ENCODE peak calls at places on chromosomes 3 and 15, in nine cellular contexts. R is CD4-positive, alpha-beta T cell; Q is cardiac fibroblast; F is activated naive CD4-positive, alpha-beta T cell treated with anti-CD3 and anti-CD28 coated beads for 36 hours; X is foreskin fibroblast; W is hippocampal formation; M is GM23338; L is H54; Y is activated CD4-positive, alpha-beta T cell treated with anti-CD3 and anti-CD28 coated beads, Interleukin-2, amount 50 U/mL, for 4 hours. U is an unnamed sample.

GRCh38 chr3:16866447-16867025 is 18.2 kb upstream of the PLCL2 start:
- DNase-seq in X (no peak), L (no peak), Q (no peak), M (no peak), R (no peak), Y (no peak), F (no peak), W (no peak), U (no peak)

GRCh38 chr3:129326591-129326990 is 47.9 kb downstream of the HMCES start:
- DNase-seq in W (no peak), L (no peak), Y (no peak), R (no peak), X (no peak), M (no peak), F (no peak), Q (no peak), U (no peak)

GRCh38 chr15:63234479-63234878 is 42.9 kb upstream of the APH1B start:
- DNase-seq in L (no peak), M (peak), R (no peak), Q (peak), Y (no peak), X (no peak), W (peak), F (no peak), U (no peak)

GRCh38 chr3:17672506-17672905 is 69.9 kb downstream of the TBC1D5 start:
- DNase-seq in Y (no peak), L (no peak), M (no peak), R (no peak), W (no peak), X (no peak), Q (peak), F (no peak), U (no peak)

GRCh38 chr3:107574650-107575049 is 51.9 kb downstream of the BBX start:
- DNase-seq in R (no peak), F (peak), W (no peak), Y (no peak), Q (peak), X (peak), M (peak), L (peak), U (no peak)

GRCh38 chr3:13344663-13345062 is 75.5 kb downstream of the NUP210 start:
- DNase-seq in M (no peak), W (no peak), Y (no peak), R (no peak), X (no peak), Q (no peak), L (no peak), F (no peak), U (no peak)

GRCh38 chr3:128424508-128425069 is 42.1 kb downstream of the DNAJB8 start:
- DNase-seq in W (no peak), Y (no peak), F (no peak), M (no peak), Q (peak), R (no peak), X (peak), L (peak), U (no peak)

GRCh38 chr3:16216373-16216935 is 42.0 kb downstream of the GALNT15 start:
- DNase-seq in Q (no peak), X (no peak), M (no peak), L (no peak), Y (no peak), F (no peak), R (no peak), W (no peak), U (no peak)

GRCh38 chr3:99753268-99753975 is 64.2 kb upstream of the CMSS1 start:
- DNase-seq in F (peak), Y (no peak), M (peak), W (peak), Q (peak), L (peak), R (no peak), X (peak), U (peak)

GRCh38 chr15:58535894-58536293 is 104.1 kb downstream of the LIPC start:
- DNase-seq in R (no peak), M (no peak), F (no peak), Q (no peak), W (no peak), L (no peak), X (no peak), Y (no peak), U (no peak)

GRCh38 chr15:64740361-64741170 is 34.8 kb downstream of the RBPMS2 start:
- DNase-seq in M (no peak), Q (peak), L (peak), Y (no peak), X (peak), R (no peak), W (no peak), F (no peak), U (peak)

GRCh38 chr3:24598691-24599090 is 104.0 kb upstream of the THRB start:
- DNase-seq in F (no peak), Y (no peak), Q (peak), X (no peak), L (no peak), W (no peak), R (no peak), M (peak), U (no peak)

GRCh38 chr3:56825579-56826438 is 24.1 kb upstream of the ARHGEF3 start:
- DNase-seq in F (no peak), M (no peak), Q (peak), X (no peak), W (no peak), R (no peak), Y (no peak), L (no peak), U (no peak)

GRCh38 chr15:72033711-72034110 is 84.2 kb downstream of the MYO9A start:
- DNase-seq in L (no peak), Q (peak), X (peak), R (no peak), Y (no peak), F (no peak), W (no peak), M (no peak), U (no peak)

GRCh38 chr3:112084980-112085697 is 1.1 kb upstream of the C3orf52 start:
- DNase-seq in Q (no peak), Y (no peak), R (no peak), L (no peak), M (no peak), F (no peak), X (no peak), W (no peak), U (peak)

GRCh38 chr15:83320404-83320803 is 35.9 kb upstream of the BNC1 start:
- DNase-seq in F (no peak), X (no peak), M (no peak), R (no peak), Q (peak), L (no peak), W (no peak), Y (no peak), U (no peak)

GRCh38 chr3:43379343-43379742 is 93.0 kb downstream of the SNRK start:
- DNase-seq in M (no peak), L (no peak), Y (no peak), R (no peak), W (no peak), X (peak), Q (peak), F (no peak), U (no peak)

GRCh38 chr3:87175662-87176230 is 51.4 kb upstream of the CHMP2B start:
- DNase-seq in W (no peak), X (no peak), Y (no peak), F (no peak), L (no peak), M (no peak), Q (no peak), R (no peak), U (no peak)

GRCh38 chr3:53473422-53473821 is 21.0 kb upstream of the CACNA1D start:
- DNase-seq in Y (no peak), M (peak), W (no peak), X (no peak), L (no peak), F (no peak), R (no peak), Q (no peak), U (no peak)

GRCh38 chr3:16085884-16086608 is 88.4 kb upstream of the GALNT15 start:
- DNase-seq in F (no peak), R (no peak), W (peak), M (peak), L (no peak), X (no peak), Q (peak), Y (no peak), U (no peak)

GRCh38 chr3:73110530-73110929 is 49.1 kb downstream of the EBLN2 start:
- DNase-seq in R (no peak), Q (no peak), X (no peak), F (no peak), W (no peak), L (no peak), Y (no peak), M (no peak), U (no peak)

GRCh38 chr15:70910958-70911357 is 18.3 kb downstream of the LRRC49 start:
- DNase-seq in Y (no peak), W (no peak), X (no peak), M (no peak), F (no peak), Q (no peak), L (no peak), R (no peak), U (no peak)

GRCh38 chr15:64369078-64369607 is 12.1 kb downstream of the PCLAF start:
- DNase-seq in M (no peak), Y (no peak), R (no peak), F (no peak), L (no peak), W (no peak), X (no peak), Q (peak), U (no peak)

GRCh38 chr3:15317164-15317477 is 15.3 kb downstream of the SH3BP5 start:
- DNase-seq in R (no peak), F (no peak), Q (peak), X (peak), L (no peak), M (no peak), W (no peak), Y (no peak), U (no peak)

GRCh38 chr15:66941791-66942190 is 123.6 kb upstream of the SMAD3 start:
- DNase-seq in W (no peak), R (no peak), L (no peak), M (no peak), F (no peak), Q (no peak), Y (no peak), X (no peak), U (no peak)

GRCh38 chr3:169479314-169479939 is 184.1 kb downstream of the MECOM start:
- DNase-seq in M (no peak), Y (no peak), L (no peak), Q (peak), W (no peak), X (no peak), R (no peak), F (no peak), U (no peak)

GRCh38 chr15:75327005-75327404 is 8.9 kb upstream of the COMMD4 start:
- DNase-seq in R (no peak), Q (no peak), M (peak), Y (no peak), L (no peak), X (no peak), F (no peak), W (no peak), U (no peak)

GRCh38 chr3:37198996-37199395 is 24.6 kb upstream of the LRRFIP2 start:
- DNase-seq in W (no peak), Y (no peak), R (no peak), F (no peak), M (no peak), X (peak), L (no peak), Q (peak), U (no peak)

GRCh38 chr15:100060276-100060926 is 281.4 kb downstream of the ADAMTS17 start:
- DNase-seq in Q (peak), W (no peak), L (no peak), R (no peak), F (no peak), Y (no peak), M (no peak), X (no peak), U (no peak)

GRCh38 chr3:157390713-157391515 is 45.7 kb upstream of the PTX3 start:
- DNase-seq in X (no peak), F (no peak), W (no peak), Y (no peak), M (no peak), L (no peak), R (no peak), Q (peak), U (no peak)

U was measured in WERI-Rb-1.